ENCODE peak calls at places on chromosome 11, in four cellular contexts. One of them, this sample, is unnamed.

GRCh38 chr11:118274184-118274583 is 10.1 kb upstream of the MPZL2 start:
- DNase-seq in H1: no peak
- DNase-seq in GM12878: no peak
- DNase-seq in HepG2: no peak
- DNase-seq in this sample: no peak

GRCh38 chr11:64351136-64351631 is 7.8 kb upstream of the RPS6KA4 start:
- DNase-seq in H1: no peak
- DNase-seq in HepG2: no peak
- DNase-seq in GM12878: no peak
- DNase-seq in this sample: no peak

GRCh38 chr11:29296680-29297079 is 720.1 kb downstream of the KCNA4 start:
- DNase-seq in HepG2: no peak
- DNase-seq in GM12878: no peak
- DNase-seq in H1: no peak
- DNase-seq in this sample: no peak

GRCh38 chr11:131253885-131254204 is 116.6 kb upstream of the NTM start:
- DNase-seq in HepG2: no peak
- DNase-seq in H1: peak
- DNase-seq in GM12878: no peak
- DNase-seq in this sample: peak

GRCh38 chr11:28964811-28965210 is 856.6 kb downstream of the METTL15 start:
- DNase-seq in H1: no peak
- DNase-seq in HepG2: no peak
- DNase-seq in GM12878: no peak
- DNase-seq in this sample: no peak

GRCh38 chr11:14638561-14638960 is 5.0 kb upstream of the PDE3B start:
- DNase-seq in HepG2: no peak
- DNase-seq in H1: no peak
- DNase-seq in GM12878: no peak
- DNase-seq in this sample: no peak

GRCh38 chr11:70463478-70464255 is 65.3 kb downstream of the CTTN start:
- DNase-seq in GM12878: no peak
- DNase-seq in H1: no peak
- DNase-seq in HepG2: no peak
- DNase-seq in this sample: no peak

GRCh38 chr11:66068154-66068821 is 1.8 kb upstream of the PACS1 start:
- DNase-seq in H1: peak
- DNase-seq in HepG2: peak
- DNase-seq in GM12878: no peak
- DNase-seq in this sample: peak

GRCh38 chr11:120331301-120331966 is 4.8 kb upstream of the ARHGEF12 start:
- DNase-seq in HepG2: no peak
- DNase-seq in GM12878: no peak
- DNase-seq in H1: no peak
- DNase-seq in this sample: no peak

GRCh38 chr11:66082936-66083698 is 13.0 kb downstream of the PACS1 start:
- DNase-seq in H1: no peak
- DNase-seq in GM12878: no peak
- DNase-seq in HepG2: peak
- DNase-seq in this sample: no peak

GRCh38 chr11:115761348-115761747 is 257.1 kb upstream of the CADM1 start:
- DNase-seq in H1: no peak
- DNase-seq in HepG2: no peak
- DNase-seq in GM12878: no peak
- DNase-seq in this sample: no peak

GRCh38 chr11:118251858-118252652 is at the start of gene MPZL3:
- DNase-seq in H1: peak
- DNase-seq in GM12878: peak
- DNase-seq in HepG2: peak
- DNase-seq in this sample: peak

GRCh38 chr11:63710476-63711217 is 29.3 kb downstream of the RTN3 start:
- DNase-seq in HepG2: no peak
- DNase-seq in GM12878: no peak
- DNase-seq in H1: peak
- DNase-seq in this sample: no peak

GRCh38 chr11:76667856-76668255 is 2.7 kb downstream of the LRRC32 start:
- DNase-seq in HepG2: no peak
- DNase-seq in GM12878: no peak
- DNase-seq in H1: no peak
- DNase-seq in this sample: no peak
- TF ChIP-seq SUZ12 in HepG2: no peak
- TF ChIP-seq SUZ12 in GM12878: no peak
- TF ChIP-seq SUZ12 in H1: no peak
- TF ChIP-seq SUZ12 in this sample: no peak

DNA sequence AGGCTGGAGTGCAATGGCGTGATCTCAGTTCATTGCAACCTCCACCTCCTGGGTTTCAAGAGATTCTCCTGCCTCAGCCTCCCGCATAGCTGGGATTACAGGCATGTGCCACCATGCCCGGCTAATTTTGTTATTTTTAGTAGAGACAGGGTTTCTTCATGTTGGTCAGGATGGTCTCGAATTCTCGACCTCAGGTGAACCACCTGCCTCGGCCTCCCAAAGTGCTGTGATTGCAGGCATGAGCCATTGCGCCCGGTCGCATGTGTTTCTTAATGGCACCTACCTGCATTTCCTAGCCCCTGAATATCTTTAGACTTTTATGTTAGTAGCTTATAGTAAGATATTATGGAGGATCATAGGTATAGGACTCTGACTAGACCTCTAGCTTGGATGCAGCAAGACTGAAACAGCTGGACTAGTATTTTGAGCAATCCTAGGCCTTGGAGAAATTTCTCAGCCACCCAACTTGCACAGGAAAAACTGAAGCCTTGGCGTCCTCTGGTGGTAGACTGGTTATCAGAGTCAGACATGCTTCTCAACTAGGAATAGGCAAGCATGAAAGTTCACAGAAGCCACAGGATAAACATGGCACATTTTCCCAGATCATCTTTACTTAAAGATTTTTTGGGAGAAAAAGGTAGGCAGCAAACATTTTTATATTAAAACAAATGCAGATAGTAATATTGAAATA is 22.7 kb upstream of the C1QTNF4 start:
- DNase-seq in H1: no peak
- DNase-seq in HepG2: peak
- DNase-seq in GM12878: no peak
- DNase-seq in this sample: no peak
- TF ChIP-seq YY1 in H1: no peak
- TF ChIP-seq YY1 in HepG2: no peak
- TF ChIP-seq YY1 in GM12878: peak
- TF ChIP-seq YY1 in this sample: no peak

GRCh38 chr11:15885913-15886698 is 470.2 kb downstream of the SOX6 start:
- DNase-seq in GM12878: no peak
- DNase-seq in HepG2: no peak
- DNase-seq in H1: no peak
- DNase-seq in this sample: no peak

GRCh38 chr11:15886866-15887265 is 469.5 kb downstream of the SOX6 start:
- DNase-seq in HepG2: no peak
- DNase-seq in GM12878: no peak
- DNase-seq in H1: no peak
- DNase-seq in this sample: no peak

GRCh38 chr11:15883349-15883961 is 472.9 kb downstream of the SOX6 start:
- DNase-seq in H1: no peak
- DNase-seq in HepG2: no peak
- DNase-seq in GM12878: no peak
- DNase-seq in this sample: no peak

GRCh38 chr11:15884131-15884530 is 472.2 kb downstream of the SOX6 start:
- DNase-seq in H1: no peak
- DNase-seq in HepG2: no peak
- DNase-seq in GM12878: no peak
- DNase-seq in this sample: no peak

GRCh38 chr11:15884792-15885540 is 471.4 kb downstream of the SOX6 start:
- DNase-seq in HepG2: no peak
- DNase-seq in GM12878: no peak
- DNase-seq in H1: no peak
- DNase-seq in this sample: no peak
- H3K9ac ChIP-seq in HepG2: no peak
- H3K9ac ChIP-seq in GM12878: no peak
- H3K9ac ChIP-seq in H1: no peak
- H3K9ac ChIP-seq in this sample: no peak

GRCh38 chr11:2526808-2527381 is 82.1 kb downstream of the KCNQ1 start:
- DNase-seq in H1: peak
- DNase-seq in HepG2: no peak
- DNase-seq in GM12878: no peak
- DNase-seq in this sample: no peak

GRCh38 chr11:2527621-2528291 is 82.9 kb downstream of the KCNQ1 start:
- DNase-seq in HepG2: no peak
- DNase-seq in GM12878: no peak
- DNase-seq in H1: no peak
- DNase-seq in this sample: no peak

GRCh38 chr11:2525166-2525861 is 80.5 kb downstream of the KCNQ1 start:
- DNase-seq in HepG2: no peak
- DNase-seq in H1: no peak
- DNase-seq in GM12878: no peak
- DNase-seq in this sample: no peak

GRCh38 chr11:2524446-2525165 is 79.8 kb downstream of the KCNQ1 start:
- DNase-seq in HepG2: no peak
- DNase-seq in H1: no peak
- DNase-seq in GM12878: no peak
- DNase-seq in this sample: no peak

GRCh38 chr11:2525941-2526807 is 81.4 kb downstream of the KCNQ1 start:
- DNase-seq in HepG2: no peak
- DNase-seq in H1: no peak
- DNase-seq in GM12878: no peak
- DNase-seq in this sample: no peak
- TF ChIP-seq SUZ12 in HepG2: no peak
- TF ChIP-seq SUZ12 in H1: no peak
- TF ChIP-seq SUZ12 in GM12878: no peak
- TF ChIP-seq SUZ12 in this sample: no peak

GRCh38 chr11:101915811-101916291 is 471 bp downstream of the ANGPTL5 start:
- DNase-seq in H1: no peak
- DNase-seq in HepG2: no peak
- DNase-seq in GM12878: no peak
- DNase-seq in this sample: no peak

GRCh38 chr11:101914737-101915426 is at the start of gene CEP126:
- DNase-seq in HepG2: peak
- DNase-seq in H1: peak
- DNase-seq in GM12878: peak
- DNase-seq in this sample: peak

GRCh38 chr11:101913631-101914030 is 1.2 kb upstream of the CEP126 start:
- DNase-seq in HepG2: no peak
- DNase-seq in H1: no peak
- DNase-seq in GM12878: no peak
- DNase-seq in this sample: no peak

GRCh38 chr11:101912823-101913284 is 2.0 kb upstream of the CEP126 start:
- DNase-seq in GM12878: no peak
- DNase-seq in H1: no peak
- DNase-seq in HepG2: peak
- DNase-seq in this sample: no peak

GRCh38 chr11:101914349-101914736 is 467 bp upstream of the CEP126 start:
- DNase-seq in HepG2: no peak
- DNase-seq in GM12878: no peak
- DNase-seq in H1: no peak
- DNase-seq in this sample: peak
- TF ChIP-seq YY1 in HepG2: no peak
- TF ChIP-seq YY1 in GM12878: no peak
- TF ChIP-seq YY1 in H1: no peak
- TF ChIP-seq YY1 in this sample: no peak